ENCODE peak calls at places on chromosome 1, in four cellular contexts. T is ecto neural progenitor cell; W is NCI-H1092; Q is naive thymus-derived CD8-positive, alpha-beta T cell. P is an unnamed sample.

GRCh38 chr1:232568331-232568852 is 61.5 kb downstream of the SIPA1L2 start:
- DNase-seq in T (no peak), W (no peak), Q (no peak), P (no peak)

GRCh38 chr1:212286437-212287131 is 1.4 kb downstream of the PPP2R5A start:
- DNase-seq in T (no peak), W (no peak), Q (no peak), P (peak)

GRCh38 chr1:33902486-33903209 is 38.8 kb downstream of the HMGB4 start:
- DNase-seq in T (no peak), W (peak), Q (no peak), P (no peak)

GRCh38 chr1:34049477-34049876 is 115.6 kb downstream of the CSMD2 start:
- DNase-seq in T (no peak), W (no peak), Q (no peak), P (no peak)

GRCh38 chr1:101181930-101182329 is 54.9 kb upstream of the S1PR1 start:
- DNase-seq in T (no peak), W (no peak), Q (no peak), P (peak)

GRCh38 chr1:160767417-160768294 is 28.3 kb upstream of the LY9 start:
- DNase-seq in T (no peak), W (no peak), Q (no peak), P (peak)

GRCh38 chr1:167263344-167263743 is 42.7 kb downstream of the POU2F1 start:
- DNase-seq in T (no peak), W (no peak), Q (no peak), P (no peak)

GRCh38 chr1:246110343-246111219 is 396.5 kb downstream of the SMYD3 start:
- DNase-seq in T (peak), W (no peak), Q (no peak), P (peak)

GRCh38 chr1:12161324-12161661 is 5.5 kb upstream of the TNFRSF1B start:
- DNase-seq in T (no peak), W (no peak), Q (no peak), P (no peak)

GRCh38 chr1:2639203-2639602 is 6.4 kb upstream of the MMEL1 start:
- DNase-seq in T (no peak), W (no peak), Q (no peak), P (no peak)

GRCh38 chr1:111723091-111723806 is 15.9 kb downstream of the INKA2 start:
- DNase-seq in T (no peak), W (no peak), Q (no peak), P (no peak)

GRCh38 chr1:164785841-164786534 is 227.0 kb downstream of the PBX1 start:
- DNase-seq in T (no peak), W (no peak), Q (no peak), P (no peak)

GRCh38 chr1:2438038-2438437 is 25.7 kb upstream of the PEX10 start:
- DNase-seq in T (no peak), W (no peak), Q (no peak), P (no peak)

GRCh38 chr1:158931055-158931737 is at the start of gene PYHIN1:
- DNase-seq in T (no peak), W (no peak), Q (no peak), P (no peak)

GRCh38 chr1:27645071-27645415 is 10.1 kb upstream of the FGR start:
- DNase-seq in T (no peak), W (no peak), Q (no peak), P (no peak)

GRCh38 chr1:20370628-20371200 is 80.0 kb downstream of the VWA5B1 start:
- DNase-seq in T (no peak), W (peak), Q (no peak), P (no peak)

GRCh38 chr1:19708558-19708957 is 43.9 kb downstream of the HTR6 start:
- DNase-seq in T (no peak), W (no peak), Q (no peak), P (no peak)

GRCh38 chr1:168439451-168440375 is 104.1 kb downstream of the XCL2 start:
- DNase-seq in T (peak), W (peak), Q (peak), P (peak)

GRCh38 chr1:154325583-154326545 is 539 bp downstream of the ATP8B2 start:
- DNase-seq in T (peak), W (no peak), Q (peak), P (peak)

GRCh38 chr1:21552715-21553114 is 43.5 kb downstream of the ALPL start:
- DNase-seq in T (no peak), W (no peak), Q (no peak), P (peak)

GRCh38 chr1:24584103-24584764 is 28.3 kb downstream of the NCMAP start:
- DNase-seq in T (no peak), W (no peak), Q (no peak), P (no peak)

GRCh38 chr1:57616906-57617305 is 193.0 kb upstream of the DAB1 start:
- DNase-seq in T (no peak), W (no peak), Q (no peak), P (no peak)

GRCh38 chr1:20261095-20261494 is 29.6 kb upstream of the VWA5B1 start:
- DNase-seq in T (no peak), W (no peak), Q (no peak), P (no peak)

GRCh38 chr1:100077525-100077924 is 55.2 kb downstream of the SASS6 start:
- DNase-seq in T (no peak), W (no peak), Q (no peak), P (no peak)

P was measured in HFFc6.